ENCODE peak calls at places on chromosome 3, in seven cellular contexts. M is lower leg skin, Z is uterus, S is testis, U is ovary, K is dorsolateral prefrontal cortex, X is HAP-1. D is an unnamed sample.

GRCh38 chr3:57820479-57820878 is 64.4 kb downstream of the SLMAP start:
- DNase-seq in U (no peak), S (no peak), M (no peak), Z (no peak), K (no peak), X (no peak), D (no peak)

GRCh38 chr3:140134231-140134630 is 199.2 kb downstream of the CLSTN2 start:
- DNase-seq in X (no peak), M (no peak), U (no peak), S (no peak), Z (no peak), K (no peak), D (no peak)

GRCh38 chr3:145017959-145018358 is 1046.3 kb downstream of the DIPK2A start:
- DNase-seq in K (no peak), Z (no peak), S (no peak), U (no peak), X (no peak), M (no peak), D (peak; percentile 2)

GRCh38 chr3:189146842-189147241 is 24.9 kb upstream of the TPRG1 start:
- DNase-seq in K (no peak), M (no peak), S (no peak), X (peak; percentile 18), U (no peak), Z (no peak), D (no peak)

GRCh38 chr3:23611737-23612295 is 193.9 kb upstream of the UBE2E1 start:
- DNase-seq in S (peak; percentile 78), U (peak; percentile 76), Z (peak; percentile 72), K (peak; percentile 84), X (no peak), M (no peak), D (no peak)

GRCh38 chr3:108562565-108562964 is 26.7 kb downstream of the CIP2A start:
- DNase-seq in X (no peak), Z (no peak), S (no peak), U (no peak), M (no peak), K (no peak), D (no peak)

GRCh38 chr3:99678023-99678422 is 39.6 kb downstream of the COL8A1 start:
- DNase-seq in M (peak; percentile 48), S (no peak), Z (peak; percentile 58), X (no peak), K (no peak), U (no peak), D (peak; percentile 83)

GRCh38 chr3:38327335-38328009 is 19.1 kb upstream of the XYLB start:
- DNase-seq in K (no peak), U (no peak), Z (no peak), S (no peak), X (no peak), M (no peak), D (peak; percentile 7)

GRCh38 chr3:41600616-41601015 is 361.3 kb downstream of the ULK4 start:
- DNase-seq in Z (no peak), M (no peak), X (no peak), K (no peak), U (no peak), S (no peak), D (no peak)

GRCh38 chr3:43580181-43580580 is 41.6 kb downstream of the ANO10 start:
- DNase-seq in U (no peak), S (no peak), Z (no peak), M (no peak), K (no peak), X (no peak), D (no peak)

GRCh38 chr3:119609301-119609700 is 11.6 kb downstream of the PLA1A start:
- DNase-seq in Z (no peak), U (no peak), K (no peak), M (no peak), S (no peak), X (no peak), D (no peak)

GRCh38 chr3:171436380-171436779 is 23.8 kb downstream of the TNIK start:
- DNase-seq in K (no peak), S (no peak), M (no peak), Z (no peak), X (no peak), U (no peak), D (no peak)

GRCh38 chr3:65625310-65625709 is 413.4 kb downstream of the MAGI1 start:
- DNase-seq in S (no peak), K (no peak), U (no peak), X (no peak), Z (no peak), M (no peak), D (no peak)

GRCh38 chr3:80526153-80526552 is 758.4 kb upstream of the ROBO1 start:
- DNase-seq in X (no peak), K (no peak), U (no peak), Z (no peak), M (no peak), S (no peak), D (no peak)

GRCh38 chr3:194808709-194809108 is 123.0 kb downstream of the FAM43A start:
- DNase-seq in S (no peak), M (no peak), X (no peak), Z (no peak), K (no peak), U (no peak), D (no peak)

GRCh38 chr3:99900248-99900647 is 82.6 kb downstream of the CMSS1 start:
- DNase-seq in K (no peak), X (no peak), M (no peak), U (no peak), S (no peak), Z (no peak), D (no peak)

GRCh38 chr3:47424434-47425382 is 43.9 kb downstream of the PTPN23 start:
- DNase-seq in Z (no peak), S (no peak), K (no peak), M (no peak), X (no peak), U (no peak), D (no peak)

GRCh38 chr3:134406331-134407246 is 32.3 kb upstream of the AMOTL2 start:
- DNase-seq in X (peak; percentile 82), M (peak; percentile 14), K (peak; percentile 82), U (peak; percentile 36), S (peak; percentile 29), Z (no peak), D (no peak)
- H3K4me3 ChIP-seq in X (peak overlapping the region; percentile 15), M (no peak overlapping the region), K (peak overlapping the region; percentile 46), U (peak overlapping the region; percentile 31), S (peak overlapping the region; percentile 26), Z (peak overlapping the region; percentile 30), D (peak overlapping the region; percentile 13)

DNA sequence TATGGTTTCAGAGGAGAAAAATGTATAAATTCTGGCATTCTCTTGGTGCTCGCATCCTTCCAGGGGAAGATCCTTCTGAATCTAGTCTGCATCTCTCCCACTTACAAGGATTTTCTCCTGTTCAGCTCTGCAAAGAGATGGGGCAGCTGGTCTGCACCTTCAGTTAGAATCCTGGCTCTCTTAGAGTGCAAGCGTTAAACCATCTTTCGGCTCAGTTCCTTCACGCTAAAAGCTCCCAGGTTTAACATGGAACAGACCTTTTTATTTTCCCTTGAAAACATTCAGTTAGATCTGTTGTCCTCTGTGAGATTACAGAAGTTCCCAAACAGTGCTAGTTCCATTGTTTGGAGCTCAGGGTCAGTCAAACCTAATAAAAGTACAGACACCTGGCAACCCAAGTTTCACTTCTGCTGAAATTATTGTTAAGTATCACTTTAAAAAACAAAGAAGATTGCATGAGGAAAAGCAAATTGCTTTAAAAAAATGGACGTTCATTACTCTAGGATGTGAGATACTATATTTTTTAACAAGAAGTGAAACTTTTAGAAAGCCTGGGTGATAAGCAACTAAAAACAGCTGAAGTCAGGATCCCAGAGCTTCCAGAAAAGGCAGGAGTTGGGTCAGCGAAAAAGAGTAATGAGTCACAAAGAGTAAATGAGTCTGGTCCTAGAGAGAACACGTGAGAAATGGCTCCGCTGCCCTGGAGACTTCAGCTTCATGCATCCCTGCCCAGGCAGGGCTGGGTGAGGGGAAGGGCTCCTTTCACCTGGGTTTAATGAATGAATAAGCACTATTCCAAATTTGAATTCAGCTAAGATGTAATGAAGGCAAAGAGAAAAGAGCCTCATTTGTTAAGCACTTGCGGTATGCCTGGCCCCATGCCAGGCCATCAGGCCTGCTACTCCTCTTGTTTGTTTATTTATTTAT is 63.3 kb downstream of the ABTB1 start:
- DNase-seq in X (no peak), Z (peak; percentile 32), S (peak; percentile 58), M (peak; percentile 47), K (no peak), U (peak; percentile 47), D (peak; percentile 44)
- H3K4me3 ChIP-seq in X (no peak overlapping the region), Z (no peak overlapping the region), S (no peak overlapping the region), M (no peak overlapping the region), K (peak overlapping the region; percentile 15), U (no peak overlapping the region), D (no peak overlapping the region)

DNA sequence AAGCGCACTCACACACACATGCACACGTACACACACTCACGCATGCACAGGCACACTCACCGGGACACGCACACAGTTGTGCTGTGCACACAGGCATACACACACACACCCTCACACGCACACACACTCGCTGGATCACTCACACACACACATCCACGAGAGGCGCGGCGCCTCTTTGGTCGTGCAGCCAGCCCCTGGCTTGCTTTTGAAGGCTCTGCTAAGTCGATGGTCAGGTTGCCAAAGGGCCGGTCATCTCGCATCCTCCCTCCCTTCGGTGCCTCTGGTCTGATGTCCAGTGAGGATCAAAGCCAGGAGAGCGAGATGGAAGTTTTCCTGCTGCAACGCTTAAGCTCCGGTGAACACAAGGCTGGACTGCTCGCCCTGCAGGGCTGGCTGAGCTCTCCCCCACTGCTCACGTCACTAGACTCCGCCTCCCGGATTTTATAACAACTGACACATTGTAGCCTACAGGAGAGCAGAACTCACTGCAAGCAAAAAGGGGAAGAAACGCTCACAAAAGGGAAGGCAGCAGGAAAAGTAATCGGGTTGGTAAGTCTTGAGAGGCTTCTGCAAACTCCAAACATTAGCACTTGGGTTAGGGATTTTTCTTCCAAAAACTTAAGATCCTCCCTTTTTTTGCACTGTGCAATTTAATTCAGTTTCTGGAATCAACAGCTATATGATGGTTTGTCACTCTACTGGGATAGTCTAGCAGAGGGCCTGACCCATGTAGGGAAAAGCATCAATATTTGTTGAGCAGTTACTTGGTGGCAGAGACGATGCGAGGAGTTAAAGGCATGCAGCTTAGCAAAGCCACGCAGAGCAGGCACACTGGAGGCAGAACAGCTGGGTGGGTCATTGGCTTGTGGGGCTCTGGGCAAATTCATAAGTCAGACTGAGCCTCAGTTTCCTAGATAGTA is at the start of gene SRGAP3:
- DNase-seq in K (peak; percentile 90), S (peak; percentile 97), X (peak; percentile 94), Z (peak; percentile 90), U (peak; percentile 86), M (peak; percentile 89), D (peak; percentile 68)
- H3K4me3 ChIP-seq in K (peak within 1 kb of the TSS; percentile 91), S (peak within 1 kb of the TSS; percentile 36), X (peak within 1 kb of the TSS; percentile 46), Z (peak within 1 kb of the TSS; percentile 34), U (peak within 1 kb of the TSS; percentile 37), M (peak within 1 kb of the TSS; percentile 35), D (peak within 1 kb of the TSS; percentile 47)

DNA sequence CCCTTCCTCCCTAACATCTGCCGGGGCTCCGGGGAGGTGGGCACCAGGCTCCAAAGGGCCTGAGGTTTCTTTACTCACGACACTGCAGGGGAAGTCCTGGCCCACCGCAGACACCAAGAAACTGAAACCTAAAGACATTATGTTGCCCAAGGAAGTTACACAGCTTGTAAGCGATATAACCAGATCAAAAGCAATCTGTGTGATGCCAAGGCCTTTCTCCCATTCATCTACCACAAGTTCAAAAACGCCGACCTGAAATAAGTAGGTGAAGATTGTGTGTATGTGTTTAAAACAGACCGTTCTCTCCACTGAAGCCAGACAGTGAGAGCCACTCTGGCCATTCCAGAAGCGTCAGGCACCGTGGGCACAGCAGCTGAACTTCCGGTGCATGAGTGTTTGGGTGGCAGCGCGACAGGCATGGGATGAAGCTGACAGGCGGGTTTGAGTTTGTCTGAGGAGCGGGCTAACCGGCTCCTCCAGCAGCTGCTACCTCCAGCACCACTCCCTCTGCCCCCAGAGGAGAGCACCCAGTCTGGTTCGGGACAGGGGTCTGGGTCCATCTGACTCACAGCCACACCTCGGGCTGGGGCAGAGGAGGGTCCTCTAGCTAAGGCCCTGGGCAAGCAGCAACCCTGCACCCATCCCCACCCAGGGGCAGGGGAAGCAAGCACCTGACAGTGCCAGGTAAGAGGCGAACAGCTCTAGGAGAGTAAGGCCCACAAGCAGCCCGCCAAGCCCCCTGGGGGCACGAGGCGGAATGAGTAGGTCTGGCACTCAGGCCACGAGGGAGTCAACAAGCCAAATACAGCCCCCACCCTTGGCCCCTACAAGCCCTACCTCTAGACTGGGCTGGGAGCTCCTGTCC is 1.3 kb downstream of the TNK2 start:
- DNase-seq in Z (no peak), M (no peak), U (peak; percentile 15), S (no peak), K (peak; percentile 60), X (peak; percentile 57), D (no peak)
- H3K4me3 ChIP-seq in Z (no peak overlapping the region), M (no peak overlapping the region), U (peak overlapping the region; percentile 71), S (no peak overlapping the region), K (peak overlapping the region; percentile 66), X (peak overlapping the region; percentile 55), D (no peak overlapping the region)